ENCODE peak calls at places on chromosomes 13 and 19, in nine cellular contexts. J is sigmoid colon, H is BE2C, D is RWPE2, K is PC-9, G is heart right ventricle, T is PC-3, A is H1, R is psoas muscle. N is an unnamed sample.

GRCh38 chr19:11887247-11887617 is 350 bp upstream of the ZNF69 start:
- DNase-seq in H (no peak), J (no peak), A (no peak), K (no peak), G (no peak), T (no peak), R (no peak), D (no peak), N (peak; percentile 48)

GRCh38 chr13:100495455-100495854 is 93.1 kb downstream of the GGACT start:
- DNase-seq in J (no peak), R (no peak), K (no peak), T (no peak), G (no peak), H (no peak), A (no peak), D (no peak), N (no peak)

GRCh38 chr13:111241006-111241755 is 79.3 kb upstream of the TEX29 start:
- DNase-seq in H (no peak), G (no peak), T (no peak), A (no peak), J (no peak), K (no peak), R (no peak), D (no peak), N (no peak)

GRCh38 chr13:30572859-30573275 is 44.9 kb upstream of the USPL1 start:
- DNase-seq in G (no peak), K (no peak), A (no peak), J (no peak), R (no peak), H (no peak), T (peak; percentile 39), D (no peak), N (no peak)

GRCh38 chr13:93690139-93690538 is 463.5 kb downstream of the GPC6 start:
- DNase-seq in G (no peak), T (peak; percentile 31), D (no peak), H (no peak), R (no peak), J (no peak), K (no peak), A (no peak), N (no peak)

GRCh38 chr19:8255426-8256125 is 46.4 kb downstream of the CERS4 start:
- DNase-seq in R (peak; percentile 38), K (no peak), T (no peak), J (no peak), D (no peak), A (no peak), G (no peak), H (no peak), N (no peak)

GRCh38 chr13:51091839-51092238 is 19.2 kb downstream of the C13orf42 start:
- DNase-seq in D (no peak), T (no peak), A (no peak), G (no peak), H (no peak), K (no peak), R (no peak), J (no peak), N (no peak)

GRCh38 chr13:93786846-93787245 is 560.2 kb downstream of the GPC6 start:
- DNase-seq in J (no peak), R (no peak), A (no peak), G (no peak), D (no peak), K (no peak), H (peak; percentile 20), T (no peak), N (no peak)

GRCh38 chr13:109717686-109718085 is 68.7 kb downstream of the IRS2 start:
- DNase-seq in G (no peak), J (no peak), T (no peak), H (no peak), K (no peak), A (no peak), D (no peak), R (no peak), N (no peak)

GRCh38 chr19:47389150-47389556 is 30.2 kb downstream of the MEIS3 start:
- DNase-seq in T (no peak), A (no peak), D (no peak), H (no peak), R (no peak), G (no peak), K (no peak), J (no peak), N (no peak)

GRCh38 chr13:38180100-38180499 is 169.6 kb upstream of the UFM1 start:
- DNase-seq in R (no peak), H (no peak), K (no peak), G (no peak), D (no peak), A (no peak), J (no peak), T (peak; percentile 23), N (no peak)

GRCh38 chr13:46622013-46622917 is 69.3 kb downstream of the LRCH1 start:
- DNase-seq in D (no peak), H (no peak), J (no peak), R (no peak), A (no peak), K (no peak), T (no peak), G (no peak), N (no peak)

GRCh38 chr13:106381083-106381482 is 154.4 kb downstream of the EFNB2 start:
- DNase-seq in A (no peak), D (no peak), G (no peak), J (no peak), K (no peak), H (no peak), T (no peak), R (no peak), N (no peak)

GRCh38 chr19:42762782-42763181 is 2.7 kb downstream of the PSG8 start:
- DNase-seq in R (no peak), D (no peak), T (no peak), H (no peak), K (no peak), J (no peak), G (no peak), A (no peak), N (no peak)

GRCh38 chr19:28711401-28711800 is 501.6 kb downstream of the UQCRFS1 start:
- DNase-seq in J (no peak), R (no peak), G (no peak), D (no peak), A (no peak), H (no peak), T (no peak), K (no peak), N (no peak)

GRCh38 chr13:77431449-77431848 is 104.1 kb upstream of the SCEL start:
- DNase-seq in T (no peak), A (no peak), K (no peak), H (no peak), G (no peak), J (no peak), D (no peak), R (no peak), N (no peak)

DNA sequence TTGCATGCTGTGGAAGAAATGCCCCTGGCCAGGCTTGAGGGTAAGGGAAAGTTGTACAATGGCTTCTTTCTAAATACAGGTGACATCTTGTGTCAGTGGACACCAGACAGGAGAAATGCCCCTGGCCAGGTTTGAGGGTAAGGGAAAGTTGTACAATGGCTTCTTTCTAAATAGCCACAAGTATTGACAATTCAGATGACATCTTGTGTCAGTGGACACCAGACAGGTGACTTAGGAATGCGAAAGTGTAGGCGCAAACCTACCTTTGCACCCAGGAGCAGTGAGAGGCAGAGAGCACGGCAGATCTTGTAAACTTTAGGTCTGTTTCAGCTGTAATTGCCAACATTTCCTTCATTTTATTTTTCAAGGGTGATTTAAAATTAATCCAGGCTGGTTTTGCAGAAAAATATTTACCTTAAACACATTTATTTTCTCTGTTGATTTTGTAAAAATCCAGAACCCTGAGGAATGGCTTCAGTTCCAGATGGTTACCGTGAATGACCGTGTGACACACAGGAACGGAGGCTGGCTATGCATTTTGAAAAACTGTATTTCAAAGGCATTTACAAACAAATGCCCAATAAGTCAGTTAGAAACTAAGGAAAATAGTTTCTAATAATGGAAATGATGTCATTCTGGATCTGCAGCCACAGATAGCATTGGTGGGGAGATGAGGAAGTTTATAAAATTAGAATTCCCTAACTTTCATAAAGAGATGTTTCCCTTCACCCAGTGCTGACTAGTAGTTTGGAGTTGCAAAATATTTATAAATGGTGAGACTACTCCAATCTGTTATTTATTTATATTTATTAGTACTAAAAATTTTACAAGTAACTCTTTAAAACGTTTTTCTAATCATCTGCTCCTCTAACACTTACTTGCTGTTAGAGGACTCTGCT is 34.9 kb downstream of the TNFSF13B start:
- DNase-seq in G (no peak), T (no peak), J (no peak), A (no peak), D (no peak), K (no peak), R (no peak), H (no peak), N (no peak)
- H3K4me3 ChIP-seq in G (no peak overlapping the region), T (no peak overlapping the region), J (no peak overlapping the region), A (no peak overlapping the region), D (no peak overlapping the region), K (no peak overlapping the region), R (no peak overlapping the region), H (no peak overlapping the region), N (no peak overlapping the region)

DNA sequence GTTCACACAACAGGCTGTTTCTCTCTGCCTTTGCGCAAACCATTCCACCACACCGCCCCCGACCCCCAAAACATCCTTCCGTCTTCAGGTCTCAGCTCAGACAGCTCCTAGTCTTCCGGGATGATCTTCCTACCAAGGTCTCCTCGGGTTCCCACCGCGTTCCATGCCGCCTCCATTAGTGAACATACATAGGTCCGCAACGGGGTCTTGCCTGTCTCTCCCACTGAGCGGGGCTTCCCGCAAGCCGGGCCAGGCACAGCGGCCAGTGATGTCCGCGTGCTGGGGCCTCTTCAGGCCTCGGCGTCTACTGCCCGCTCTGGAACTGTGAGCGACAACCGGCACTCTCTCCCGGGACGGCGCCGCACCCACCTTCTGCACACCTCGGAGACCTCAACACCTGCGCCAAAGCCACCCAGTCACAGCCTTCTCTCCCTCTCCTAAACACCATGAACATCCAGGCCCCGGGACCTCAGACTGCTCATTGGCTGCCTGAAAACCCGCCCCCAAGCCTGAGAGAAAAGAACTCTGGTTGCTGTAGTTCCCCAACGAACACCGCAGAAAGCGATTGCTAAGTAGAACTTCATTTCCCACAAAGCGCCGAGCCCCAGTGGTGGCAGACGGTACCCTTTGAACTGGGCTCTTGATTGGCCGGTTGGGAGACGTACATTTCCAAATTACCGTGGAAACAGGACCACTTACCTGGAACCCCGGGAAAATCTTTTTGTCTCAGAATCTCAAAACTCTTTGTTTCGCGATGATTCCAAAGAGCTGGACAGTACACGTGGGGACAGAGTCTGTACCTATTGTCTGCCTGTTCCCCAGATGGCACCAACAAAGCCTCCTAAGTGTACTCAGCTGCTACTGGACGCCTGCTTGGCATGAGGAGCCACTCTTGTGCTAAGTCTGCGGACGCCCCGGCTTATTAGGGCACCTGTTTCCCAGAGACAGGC is 9.5 kb downstream of the DYRK1B start:
- DNase-seq in K (peak; percentile 65), G (peak; percentile 79), T (peak; percentile 87), H (peak; percentile 89), R (peak; percentile 92), J (peak; percentile 96), D (peak; percentile 90), A (peak; percentile 75), N (peak; percentile 92)
- TF ChIP-seq CTCF in K (no peak), G (no peak), T (no peak), H (no peak), R (no peak), J (no peak), D (no peak), A (no peak), N (no peak)

GRCh38 chr13:99046851-99047250 is 69.0 kb upstream of the DOCK9 start:
- DNase-seq in T (no peak), H (no peak), J (no peak), D (no peak), K (no peak), R (no peak), A (no peak), G (no peak), N (no peak)
- H3K4me1 ChIP-seq in T (peaks cover 52% of the 10 kb centered on the region), H (no peaks in the 10 kb centered on the region), J (peaks cover 35% of the 10 kb centered on the region), D (peaks cover 51% of the 10 kb centered on the region), K (peaks cover 76% of the 10 kb centered on the region), R (no peaks in the 10 kb centered on the region), A (peaks cover 4% of the 10 kb centered on the region), G (no peaks in the 10 kb centered on the region), N (peaks cover 8% of the 10 kb centered on the region)

GRCh38 chr19:38853214-38853613 is 3.4 kb upstream of the HNRNPL start:
- DNase-seq in G (no peak), K (no peak), D (no peak), A (no peak), J (no peak), H (no peak), T (no peak), R (no peak), N (no peak)
- H3K4me3 ChIP-seq in G (peak overlapping the region; percentile 91), K (peak overlapping the region; percentile 65), D (peak overlapping the region; percentile 86), A (peak overlapping the region; percentile 80), J (no peak overlapping the region), H (no peak overlapping the region), T (peak overlapping the region; percentile 83), R (peak overlapping the region; percentile 92), N (no peak overlapping the region)